ENCODE peak calls at places on chromosomes 2 and 18, in nine cellular contexts. One of them, this sample, is unnamed.

GRCh38 chr2:28390857-28391563 is 1.6 kb upstream of the FOSL2 start:
- DNase-seq in AG04449: peak
- DNase-seq in omental fat pad: no peak
- DNase-seq in neural crest cell: peak
- DNase-seq in AG04450: no peak
- DNase-seq in astrocyte of the spinal cord: no peak
- DNase-seq in HFF-Myc: no peak
- DNase-seq in glutamatergic neuron: peak
- DNase-seq in hepatocyte: peak
- DNase-seq in this sample: peak

GRCh38 chr2:20074001-20074648 is 22.7 kb upstream of the LAPTM4A start:
- DNase-seq in AG04449: no peak
- DNase-seq in omental fat pad: no peak
- DNase-seq in neural crest cell: no peak
- DNase-seq in AG04450: no peak
- DNase-seq in astrocyte of the spinal cord: no peak
- DNase-seq in HFF-Myc: no peak
- DNase-seq in glutamatergic neuron: no peak
- DNase-seq in hepatocyte: no peak
- DNase-seq in this sample: no peak

GRCh38 chr2:240983996-240984498 is 14.4 kb upstream of the SNED1 start:
- DNase-seq in AG04449: no peak
- DNase-seq in omental fat pad: no peak
- DNase-seq in neural crest cell: no peak
- DNase-seq in AG04450: no peak
- DNase-seq in astrocyte of the spinal cord: no peak
- DNase-seq in HFF-Myc: no peak
- DNase-seq in glutamatergic neuron: peak
- DNase-seq in hepatocyte: no peak
- DNase-seq in this sample: peak

GRCh38 chr2:86039178-86039962 is 66.3 kb downstream of the POLR1A start:
- DNase-seq in AG04449: no peak
- DNase-seq in omental fat pad: peak
- DNase-seq in neural crest cell: no peak
- DNase-seq in AG04450: no peak
- DNase-seq in astrocyte of the spinal cord: no peak
- DNase-seq in HFF-Myc: no peak
- DNase-seq in glutamatergic neuron: no peak
- DNase-seq in hepatocyte: no peak
- DNase-seq in this sample: no peak

GRCh38 chr2:4673025-4673489 is 969.7 kb downstream of the DCDC2C start:
- DNase-seq in AG04449: no peak
- DNase-seq in omental fat pad: no peak
- DNase-seq in neural crest cell: no peak
- DNase-seq in AG04450: no peak
- DNase-seq in astrocyte of the spinal cord: no peak
- DNase-seq in HFF-Myc: no peak
- DNase-seq in glutamatergic neuron: no peak
- DNase-seq in hepatocyte: no peak
- DNase-seq in this sample: no peak

GRCh38 chr18:51235011-51235789 is 37.7 kb upstream of the MEX3C start:
- DNase-seq in AG04449: no peak
- DNase-seq in omental fat pad: no peak
- DNase-seq in neural crest cell: no peak
- DNase-seq in AG04450: no peak
- DNase-seq in astrocyte of the spinal cord: peak
- DNase-seq in HFF-Myc: no peak
- DNase-seq in glutamatergic neuron: peak
- DNase-seq in hepatocyte: peak
- DNase-seq in this sample: no peak

GRCh38 chr18:49249523-49249922 is 210.9 kb downstream of the DYM start:
- DNase-seq in AG04449: peak
- DNase-seq in omental fat pad: no peak
- DNase-seq in neural crest cell: no peak
- DNase-seq in AG04450: no peak
- DNase-seq in astrocyte of the spinal cord: peak
- DNase-seq in HFF-Myc: peak
- DNase-seq in glutamatergic neuron: no peak
- DNase-seq in hepatocyte: no peak
- DNase-seq in this sample: no peak

GRCh38 chr18:9494778-9495302 is 19.5 kb downstream of the RALBP1 start:
- DNase-seq in AG04449: no peak
- DNase-seq in omental fat pad: no peak
- DNase-seq in neural crest cell: no peak
- DNase-seq in AG04450: no peak
- DNase-seq in astrocyte of the spinal cord: no peak
- DNase-seq in HFF-Myc: no peak
- DNase-seq in glutamatergic neuron: no peak
- DNase-seq in hepatocyte: no peak
- DNase-seq in this sample: no peak

GRCh38 chr2:230525682-230526081 is 109.7 kb downstream of the SP100 start:
- DNase-seq in AG04449: no peak
- DNase-seq in omental fat pad: no peak
- DNase-seq in neural crest cell: no peak
- DNase-seq in AG04450: no peak
- DNase-seq in astrocyte of the spinal cord: no peak
- DNase-seq in HFF-Myc: no peak
- DNase-seq in glutamatergic neuron: no peak
- DNase-seq in hepatocyte: no peak
- DNase-seq in this sample: no peak

GRCh38 chr2:113283704-113284284 is 5.1 kb upstream of the PAX8 start:
- DNase-seq in AG04449: peak
- DNase-seq in omental fat pad: peak
- DNase-seq in neural crest cell: no peak
- DNase-seq in AG04450: peak
- DNase-seq in astrocyte of the spinal cord: peak
- DNase-seq in HFF-Myc: peak
- DNase-seq in glutamatergic neuron: no peak
- DNase-seq in hepatocyte: peak
- DNase-seq in this sample: no peak

GRCh38 chr18:11500153-11501122 is 109.0 kb upstream of the SLC35G4 start:
- DNase-seq in AG04449: peak
- DNase-seq in omental fat pad: no peak
- DNase-seq in neural crest cell: peak
- DNase-seq in AG04450: peak
- DNase-seq in astrocyte of the spinal cord: peak
- DNase-seq in HFF-Myc: peak
- DNase-seq in glutamatergic neuron: no peak
- DNase-seq in hepatocyte: peak
- DNase-seq in this sample: no peak

GRCh38 chr2:145416640-145417039 is 896.7 kb upstream of the ZEB2 start:
- DNase-seq in AG04449: no peak
- DNase-seq in omental fat pad: no peak
- DNase-seq in neural crest cell: no peak
- DNase-seq in AG04450: no peak
- DNase-seq in astrocyte of the spinal cord: no peak
- DNase-seq in HFF-Myc: no peak
- DNase-seq in glutamatergic neuron: no peak
- DNase-seq in hepatocyte: no peak
- DNase-seq in this sample: no peak

GRCh38 chr2:57908736-57909161 is 137.9 kb upstream of the VRK2 start:
- DNase-seq in AG04449: no peak
- DNase-seq in omental fat pad: no peak
- DNase-seq in neural crest cell: no peak
- DNase-seq in AG04450: no peak
- DNase-seq in astrocyte of the spinal cord: no peak
- DNase-seq in HFF-Myc: no peak
- DNase-seq in glutamatergic neuron: no peak
- DNase-seq in hepatocyte: no peak
- DNase-seq in this sample: no peak

GRCh38 chr2:237702439-237703397 is 75.3 kb downstream of the LRRFIP1 start:
- DNase-seq in AG04449: no peak
- DNase-seq in omental fat pad: no peak
- DNase-seq in neural crest cell: no peak
- DNase-seq in AG04450: no peak
- DNase-seq in astrocyte of the spinal cord: peak
- DNase-seq in HFF-Myc: no peak
- DNase-seq in glutamatergic neuron: no peak
- DNase-seq in hepatocyte: peak
- DNase-seq in this sample: peak

GRCh38 chr2:41101281-41101680 is 649.4 kb upstream of the SLC8A1 start:
- DNase-seq in AG04449: no peak
- DNase-seq in omental fat pad: no peak
- DNase-seq in neural crest cell: no peak
- DNase-seq in AG04450: no peak
- DNase-seq in astrocyte of the spinal cord: no peak
- DNase-seq in HFF-Myc: no peak
- DNase-seq in glutamatergic neuron: no peak
- DNase-seq in hepatocyte: no peak
- DNase-seq in this sample: no peak

GRCh38 chr2:205474746-205475145 is 207.6 kb upstream of the NRP2 start:
- DNase-seq in AG04449: peak
- DNase-seq in omental fat pad: no peak
- DNase-seq in neural crest cell: no peak
- DNase-seq in AG04450: no peak
- DNase-seq in astrocyte of the spinal cord: peak
- DNase-seq in HFF-Myc: peak
- DNase-seq in glutamatergic neuron: no peak
- DNase-seq in hepatocyte: no peak
- DNase-seq in this sample: no peak

GRCh38 chr2:240111253-240111652 is 24.9 kb downstream of the COPS9 start:
- DNase-seq in AG04449: no peak
- DNase-seq in omental fat pad: no peak
- DNase-seq in neural crest cell: no peak
- DNase-seq in AG04450: no peak
- DNase-seq in astrocyte of the spinal cord: no peak
- DNase-seq in HFF-Myc: peak
- DNase-seq in glutamatergic neuron: no peak
- DNase-seq in hepatocyte: peak
- DNase-seq in this sample: no peak

GRCh38 chr2:109318150-109318948 is 189.3 kb downstream of the SH3RF3 start:
- DNase-seq in AG04449: peak
- DNase-seq in omental fat pad: peak
- DNase-seq in neural crest cell: no peak
- DNase-seq in AG04450: peak
- DNase-seq in astrocyte of the spinal cord: peak
- DNase-seq in HFF-Myc: peak
- DNase-seq in glutamatergic neuron: no peak
- DNase-seq in hepatocyte: peak
- DNase-seq in this sample: peak

GRCh38 chr18:79599503-79599931 is 80.1 kb upstream of the CTDP1 start:
- DNase-seq in AG04449: peak
- DNase-seq in omental fat pad: no peak
- DNase-seq in neural crest cell: no peak
- DNase-seq in AG04450: no peak
- DNase-seq in astrocyte of the spinal cord: peak
- DNase-seq in HFF-Myc: no peak
- DNase-seq in glutamatergic neuron: peak
- DNase-seq in hepatocyte: no peak
- DNase-seq in this sample: peak

GRCh38 chr2:178530625-178531142 is 50.4 kb downstream of the PLEKHA3 start:
- DNase-seq in AG04449: no peak
- DNase-seq in omental fat pad: no peak
- DNase-seq in neural crest cell: no peak
- DNase-seq in AG04450: no peak
- DNase-seq in astrocyte of the spinal cord: no peak
- DNase-seq in HFF-Myc: no peak
- DNase-seq in glutamatergic neuron: no peak
- DNase-seq in hepatocyte: no peak
- DNase-seq in this sample: no peak

GRCh38 chr2:171893196-171893823 is 734 bp downstream of the SLC25A12 start:
- DNase-seq in AG04449: no peak
- DNase-seq in omental fat pad: no peak
- DNase-seq in neural crest cell: no peak
- DNase-seq in AG04450: no peak
- DNase-seq in astrocyte of the spinal cord: no peak
- DNase-seq in HFF-Myc: no peak
- DNase-seq in glutamatergic neuron: no peak
- DNase-seq in hepatocyte: peak
- DNase-seq in this sample: no peak

GRCh38 chr2:235010117-235010729 is 58.4 kb downstream of the SH3BP4 start:
- DNase-seq in AG04449: no peak
- DNase-seq in omental fat pad: no peak
- DNase-seq in neural crest cell: no peak
- DNase-seq in AG04450: no peak
- DNase-seq in astrocyte of the spinal cord: no peak
- DNase-seq in HFF-Myc: no peak
- DNase-seq in glutamatergic neuron: no peak
- DNase-seq in hepatocyte: no peak
- DNase-seq in this sample: no peak

GRCh38 chr2:25794544-25795276 is 83.6 kb downstream of the ASXL2 start:
- DNase-seq in AG04449: no peak
- DNase-seq in omental fat pad: no peak
- DNase-seq in neural crest cell: no peak
- DNase-seq in AG04450: no peak
- DNase-seq in astrocyte of the spinal cord: no peak
- DNase-seq in HFF-Myc: no peak
- DNase-seq in glutamatergic neuron: no peak
- DNase-seq in hepatocyte: no peak
- DNase-seq in this sample: no peak

GRCh38 chr2:174985624-174986023 is 19.6 kb downstream of the CHN1 start:
- DNase-seq in AG04449: no peak
- DNase-seq in omental fat pad: no peak
- DNase-seq in neural crest cell: no peak
- DNase-seq in AG04450: no peak
- DNase-seq in astrocyte of the spinal cord: peak
- DNase-seq in HFF-Myc: no peak
- DNase-seq in glutamatergic neuron: no peak
- DNase-seq in hepatocyte: no peak
- DNase-seq in this sample: no peak
- TF ChIP-seq CTCF in AG04449: peak
- TF ChIP-seq CTCF in omental fat pad: no peak
- TF ChIP-seq CTCF in neural crest cell: peak
- TF ChIP-seq CTCF in AG04450: peak
- TF ChIP-seq CTCF in astrocyte of the spinal cord: peak
- TF ChIP-seq CTCF in HFF-Myc: no peak
- TF ChIP-seq CTCF in glutamatergic neuron: peak
- TF ChIP-seq CTCF in hepatocyte: peak
- TF ChIP-seq CTCF in this sample: peak

GRCh38 chr2:196239622-196240587 is 68.5 kb upstream of the STK17B start:
- DNase-seq in AG04449: no peak
- DNase-seq in omental fat pad: no peak
- DNase-seq in neural crest cell: no peak
- DNase-seq in AG04450: no peak
- DNase-seq in astrocyte of the spinal cord: peak
- DNase-seq in HFF-Myc: no peak
- DNase-seq in glutamatergic neuron: no peak
- DNase-seq in hepatocyte: no peak
- DNase-seq in this sample: no peak
- TF ChIP-seq CTCF in AG04449: no peak
- TF ChIP-seq CTCF in omental fat pad: no peak
- TF ChIP-seq CTCF in neural crest cell: no peak
- TF ChIP-seq CTCF in AG04450: no peak
- TF ChIP-seq CTCF in astrocyte of the spinal cord: no peak
- TF ChIP-seq CTCF in HFF-Myc: no peak
- TF ChIP-seq CTCF in glutamatergic neuron: no peak
- TF ChIP-seq CTCF in hepatocyte: no peak
- TF ChIP-seq CTCF in this sample: no peak

GRCh38 chr18:23106575-23106974 is 28.7 kb upstream of the CABLES1 start:
- DNase-seq in AG04449: peak
- DNase-seq in omental fat pad: no peak
- DNase-seq in neural crest cell: no peak
- DNase-seq in AG04450: peak
- DNase-seq in astrocyte of the spinal cord: peak
- DNase-seq in HFF-Myc: peak
- DNase-seq in glutamatergic neuron: no peak
- DNase-seq in hepatocyte: peak
- DNase-seq in this sample: peak
- TF ChIP-seq CTCF in AG04449: no peak
- TF ChIP-seq CTCF in omental fat pad: no peak
- TF ChIP-seq CTCF in neural crest cell: no peak
- TF ChIP-seq CTCF in AG04450: no peak
- TF ChIP-seq CTCF in astrocyte of the spinal cord: no peak
- TF ChIP-seq CTCF in HFF-Myc: no peak
- TF ChIP-seq CTCF in glutamatergic neuron: no peak
- TF ChIP-seq CTCF in hepatocyte: no peak
- TF ChIP-seq CTCF in this sample: no peak

GRCh38 chr18:22108674-22109073 is 60.7 kb upstream of the GATA6 start:
- DNase-seq in AG04449: no peak
- DNase-seq in omental fat pad: no peak
- DNase-seq in neural crest cell: no peak
- DNase-seq in AG04450: no peak
- DNase-seq in astrocyte of the spinal cord: peak
- DNase-seq in HFF-Myc: no peak
- DNase-seq in glutamatergic neuron: no peak
- DNase-seq in hepatocyte: peak
- DNase-seq in this sample: no peak
- TF ChIP-seq CTCF in AG04449: no peak
- TF ChIP-seq CTCF in omental fat pad: no peak
- TF ChIP-seq CTCF in neural crest cell: no peak
- TF ChIP-seq CTCF in AG04450: no peak
- TF ChIP-seq CTCF in astrocyte of the spinal cord: peak
- TF ChIP-seq CTCF in HFF-Myc: no peak
- TF ChIP-seq CTCF in glutamatergic neuron: no peak
- TF ChIP-seq CTCF in hepatocyte: peak
- TF ChIP-seq CTCF in this sample: no peak